ENCODE peak calls at places on chromosomes 2 and 18, in ten cellular contexts. F is brain microvascular endothelial cell, H is left ventricle myocardium inferior, A is thoracic aorta, O is MCF 10A, L is HFFc6, I is AG04449, Z is IMR-90, T is H9, Y is chondrocyte. X is an unnamed sample.

GRCh38 chr2:76867854-76868253 is 654.3 kb downstream of the LRRTM4 start:
- DNase-seq in F (peak; percentile 46), H (no peak), A (no peak), O (peak; percentile 34), L (no peak), I (no peak), Z (peak; percentile 76), T (no peak), Y (no peak), X (no peak)

GRCh38 chr2:105795575-105795934 is 50.8 kb downstream of the NCK2 start:
- DNase-seq in F (no peak), H (no peak), A (no peak), O (no peak), L (no peak), I (no peak), Z (no peak), T (no peak), Y (no peak), X (no peak)

GRCh38 chr2:25927357-25927756 is 49.1 kb upstream of the ASXL2 start:
- DNase-seq in F (no peak), H (no peak), A (no peak), O (no peak), L (no peak), I (no peak), Z (no peak), T (no peak), Y (no peak), X (no peak)

GRCh38 chr2:205407984-205408383 is 274.3 kb upstream of the NRP2 start:
- DNase-seq in F (peak; percentile 29), H (no peak), A (no peak), O (no peak), L (peak; percentile 20), I (peak; percentile 70), Z (peak; percentile 87), T (no peak), Y (no peak), X (no peak)

GRCh38 chr2:11509657-11510360 is 24.0 kb upstream of the GREB1 start:
- DNase-seq in F (no peak), H (no peak), A (no peak), O (no peak), L (no peak), I (no peak), Z (no peak), T (no peak), Y (no peak), X (no peak)

GRCh38 chr2:219119422-219120043 is 41.1 kb downstream of the NHEJ1 start:
- DNase-seq in F (peak; percentile 56), H (peak; percentile 43), A (peak; percentile 19), O (peak; percentile 75), L (peak; percentile 35), I (no peak), Z (peak; percentile 53), T (peak; percentile 61), Y (no peak), X (no peak)

GRCh38 chr2:206993512-206993911 is 54.2 kb downstream of the CPO start:
- DNase-seq in F (no peak), H (no peak), A (no peak), O (no peak), L (peak; percentile 11), I (no peak), Z (peak; percentile 28), T (no peak), Y (no peak), X (no peak)

GRCh38 chr18:36328385-36328858 is 30.9 kb downstream of the FHOD3 start:
- DNase-seq in F (no peak), H (no peak), A (no peak), O (no peak), L (no peak), I (no peak), Z (no peak), T (peak; percentile 14), Y (no peak), X (no peak)

GRCh38 chr2:72153026-72153791 is 5.5 kb upstream of the CYP26B1 start:
- DNase-seq in F (no peak), H (no peak), A (no peak), O (no peak), L (no peak), I (no peak), Z (no peak), T (peak; percentile 27), Y (no peak), X (peak; percentile 20)

GRCh38 chr2:38214209-38214717 is 138.3 kb upstream of the CYP1B1 start:
- DNase-seq in F (no peak), H (no peak), A (no peak), O (no peak), L (no peak), I (no peak), Z (no peak), T (no peak), Y (no peak), X (no peak)

GRCh38 chr2:240884745-240885144 is 11.2 kb downstream of the MAB21L4 start:
- DNase-seq in F (no peak), H (no peak), A (no peak), O (no peak), L (no peak), I (no peak), Z (no peak), T (no peak), Y (no peak), X (no peak)

GRCh38 chr2:112958428-112959108 is 19.2 kb upstream of the IL36G start:
- DNase-seq in F (peak; percentile 68), H (no peak), A (no peak), O (peak; percentile 85), L (peak; percentile 52), I (no peak), Z (peak; percentile 57), T (peak; percentile 49), Y (no peak), X (no peak)
- TF ChIP-seq CTCF in F (peak; percentile 90), H (peak; percentile 81), A (peak; percentile 41), O (peak; percentile 69), L (peak; percentile 89), I (peak; percentile 81), Z (peak; percentile 72), T (peak; percentile 81), Y (peak; percentile 90), X (peak; percentile 82)

DNA sequence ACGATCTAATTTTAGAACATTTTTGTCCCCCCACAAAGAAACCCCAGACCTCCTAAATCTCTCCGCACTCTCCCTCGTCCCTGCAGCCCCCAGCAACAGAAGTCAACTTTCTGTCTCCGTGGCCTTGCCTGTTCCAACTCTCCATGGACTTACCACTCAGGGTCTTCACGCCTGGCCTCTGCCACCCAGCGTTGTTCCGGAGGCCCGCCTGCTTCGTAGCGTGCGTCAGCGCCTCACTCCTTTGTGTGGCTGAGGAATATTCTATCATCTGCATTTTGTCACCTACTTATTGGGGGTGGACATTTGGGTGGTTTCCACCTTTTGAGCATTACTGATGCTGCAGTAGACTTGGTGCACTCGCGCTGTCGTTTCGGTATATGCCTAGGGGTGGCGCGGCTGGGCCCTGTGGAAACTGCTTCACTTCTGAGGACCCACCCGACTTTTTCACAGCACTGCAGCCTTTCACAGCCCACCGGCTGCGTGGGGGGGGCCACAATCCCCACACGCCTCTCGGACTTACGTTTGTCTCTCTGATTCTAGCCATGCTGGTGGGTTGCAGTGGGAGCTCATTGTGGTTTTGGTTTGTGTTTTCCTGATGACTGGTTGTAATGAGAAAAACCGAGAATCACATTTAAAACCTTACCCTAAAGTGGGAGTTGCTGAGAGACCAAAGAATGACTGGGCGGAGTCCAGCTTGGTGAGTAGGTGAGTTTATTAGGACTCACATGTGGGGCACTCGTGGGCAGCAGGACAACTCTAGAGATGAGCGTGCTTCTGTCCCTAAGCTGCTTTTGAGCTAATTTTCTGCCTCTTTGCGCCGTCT is 1.4 kb upstream of the HSBP1L1 start:
- DNase-seq in F (no peak), H (no peak), A (no peak), O (no peak), L (no peak), I (no peak), Z (no peak), T (no peak), Y (peak; percentile 37), X (no peak)
- TF ChIP-seq CTCF in F (no peak), H (no peak), A (no peak), O (no peak), L (no peak), I (no peak), Z (no peak), T (no peak), Y (no peak), X (no peak)

GRCh38 chr2:15943378-15943851 is 3.1 kb downstream of the MYCN start:
- DNase-seq in F (no peak), H (peak; percentile 38), A (no peak), O (no peak), L (no peak), I (no peak), Z (no peak), T (peak; percentile 63), Y (no peak), X (no peak)
- TF ChIP-seq CTCF in F (no peak), H (peak; percentile 56), A (no peak), O (no peak), L (no peak), I (no peak), Z (no peak), T (peak; percentile 85), Y (peak; percentile 68), X (no peak)

GRCh38 chr2:160269803-160270570 is 69.9 kb upstream of the ITGB6 start:
- DNase-seq in F (peak; percentile 87), H (peak; percentile 91), A (peak; percentile 59), O (no peak), L (peak; percentile 89), I (peak; percentile 54), Z (peak; percentile 92), T (peak; percentile 92), Y (peak; percentile 93), X (peak; percentile 76)
- TF ChIP-seq CTCF in F (peak; percentile 81), H (peak; percentile 83), A (peak; percentile 66), O (no peak), L (peak; percentile 81), I (peak; percentile 90), Z (peak; percentile 68), T (peak; percentile 66), Y (peak; percentile 83), X (peak; percentile 77)

GRCh38 chr18:31892936-31893335 is 50.0 kb downstream of the TRAPPC8 start:
- DNase-seq in F (no peak), H (no peak), A (no peak), O (no peak), L (no peak), I (no peak), Z (no peak), T (no peak), Y (no peak), X (no peak)
- TF ChIP-seq CTCF in F (no peak), H (no peak), A (no peak), O (no peak), L (no peak), I (no peak), Z (no peak), T (no peak), Y (no peak), X (no peak)

DNA sequence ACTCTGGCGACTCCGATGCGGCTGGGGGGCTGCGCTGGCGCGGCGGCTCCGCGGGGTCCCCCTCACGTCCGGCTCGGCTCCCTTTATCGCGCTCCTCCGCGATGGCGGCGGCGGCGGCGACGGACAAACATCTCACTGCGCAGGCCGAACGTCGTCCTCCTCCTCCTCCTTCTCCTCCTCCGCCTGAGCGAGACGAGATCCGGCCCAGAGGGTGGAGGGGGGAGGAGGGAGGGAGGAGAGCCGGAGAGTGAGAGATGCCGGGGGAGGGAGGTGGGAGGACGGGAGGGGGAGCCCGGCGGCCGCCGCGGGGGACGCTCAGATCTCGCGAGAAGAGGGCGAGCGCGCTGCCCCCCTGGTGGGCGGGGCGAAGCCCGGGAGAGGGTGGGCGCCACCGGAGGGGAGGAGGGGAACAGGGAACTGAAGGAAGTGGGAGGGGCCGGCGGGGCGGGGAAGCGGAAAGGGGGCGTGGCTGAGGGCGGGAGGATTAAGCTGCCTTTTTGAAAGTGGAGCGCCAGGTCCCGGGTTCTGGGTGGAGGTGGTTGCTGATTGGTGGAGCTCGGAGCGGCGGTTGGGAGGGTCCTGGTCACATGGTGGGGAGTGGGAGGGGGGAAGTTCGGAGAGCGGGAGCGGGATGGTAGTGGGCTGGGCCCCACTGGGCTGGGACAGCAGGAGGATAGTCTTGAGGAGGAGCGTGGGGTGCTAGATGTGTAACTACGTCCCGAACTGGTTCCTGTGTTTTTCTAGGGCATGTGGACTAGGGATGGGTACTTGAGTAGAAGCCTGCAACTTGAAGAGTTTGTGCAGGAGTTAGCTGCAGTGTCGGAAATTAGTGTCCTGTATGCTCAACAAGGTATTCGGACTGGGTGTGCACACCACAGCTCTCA is at the start of gene CUL3:
- DNase-seq in F (peak; percentile 98), H (peak; percentile 99), A (peak; percentile 95), O (peak; percentile 97), L (peak; percentile 93), I (peak; percentile 85), Z (peak; percentile 96), T (peak; percentile 99), Y (peak; percentile 99), X (peak; percentile 98)
- TF ChIP-seq CTCF in F (no peak), H (no peak), A (no peak), O (no peak), L (no peak), I (no peak), Z (no peak), T (no peak), Y (no peak), X (no peak)